ENCODE peak calls at places on chromosome 3, in seven cellular contexts. T is sigmoid colon, H is PC-3, Q is colonic mucosa, R is hepatocyte, N is MM.1S, P is Panc1. W is an unnamed sample. For H3K4me1, the result is how much of the 10 kb centered on the place peaks cover.

GRCh38 chr3:31532587-31533168 is at the start of gene STT3B:
- DNase-seq in T (peak), P (no peak), Q (peak), R (peak), H (peak), N (peak), W (peak)

GRCh38 chr3:22971497-22971896 is 231.6 kb upstream of the UBE2E2 start:
- DNase-seq in T (no peak), H (no peak), P (no peak), Q (no peak), R (no peak), N (no peak), W (no peak)

GRCh38 chr3:30004481-30004880 is 601.9 kb upstream of the TGFBR2 start:
- DNase-seq in N (no peak), Q (no peak), P (no peak), H (no peak), T (no peak), R (no peak), W (no peak)

GRCh38 chr3:77039606-77040553 is at the start of gene ROBO2:
- DNase-seq in N (no peak), Q (peak), H (no peak), R (peak), T (peak), P (no peak), W (peak)

GRCh38 chr3:45596290-45596791 is 1.8 kb downstream of the LIMD1 start:
- DNase-seq in T (no peak), P (no peak), R (no peak), H (peak), Q (peak), N (peak), W (no peak)

GRCh38 chr3:187281191-187281714 is 10.3 kb downstream of the MASP1 start:
- DNase-seq in T (no peak), R (peak), Q (no peak), H (no peak), N (no peak), P (no peak), W (no peak)

GRCh38 chr3:44136421-44136820 is 105.3 kb upstream of the TOPAZ1 start:
- DNase-seq in P (no peak), N (peak), Q (no peak), T (no peak), H (peak), R (peak), W (no peak)

GRCh38 chr3:193832833-193833413 is 239.9 kb downstream of the OPA1 start:
- DNase-seq in R (no peak), Q (no peak), H (no peak), N (no peak), T (no peak), P (no peak), W (no peak)

GRCh38 chr3:30711867-30712266 is 105.5 kb downstream of the TGFBR2 start:
- DNase-seq in Q (no peak), T (no peak), P (no peak), N (no peak), H (no peak), R (no peak), W (no peak)

GRCh38 chr3:39990532-39990931 is 181.1 kb downstream of the MYRIP start:
- DNase-seq in P (peak), N (peak), H (peak), T (no peak), R (peak), Q (peak), W (peak)

GRCh38 chr3:17782751-17783150 is 40.3 kb upstream of the TBC1D5 start:
- DNase-seq in N (peak), Q (no peak), T (no peak), P (no peak), R (no peak), H (no peak), W (no peak)

GRCh38 chr3:158471639-158472294 is 99.2 kb upstream of the MLF1 start:
- DNase-seq in N (no peak), R (peak), T (no peak), Q (no peak), P (peak), H (peak), W (no peak)

GRCh38 chr3:41681479-41681878 is 280.4 kb downstream of the ULK4 start:
- DNase-seq in T (no peak), H (peak), R (peak), N (no peak), Q (no peak), P (no peak), W (no peak)

GRCh38 chr3:140023616-140024530 is 88.9 kb downstream of the CLSTN2 start:
- DNase-seq in T (peak), H (no peak), R (no peak), N (no peak), P (no peak), Q (peak), W (no peak)

GRCh38 chr3:127089487-127090145 is 103.3 kb upstream of the PRR23E start:
- DNase-seq in N (no peak), R (no peak), Q (no peak), T (no peak), P (no peak), H (no peak), W (no peak)

GRCh38 chr3:173865900-173866498 is 468.5 kb downstream of the NLGN1 start:
- DNase-seq in T (no peak), H (no peak), Q (no peak), P (no peak), N (peak), R (no peak), W (no peak)

DNA sequence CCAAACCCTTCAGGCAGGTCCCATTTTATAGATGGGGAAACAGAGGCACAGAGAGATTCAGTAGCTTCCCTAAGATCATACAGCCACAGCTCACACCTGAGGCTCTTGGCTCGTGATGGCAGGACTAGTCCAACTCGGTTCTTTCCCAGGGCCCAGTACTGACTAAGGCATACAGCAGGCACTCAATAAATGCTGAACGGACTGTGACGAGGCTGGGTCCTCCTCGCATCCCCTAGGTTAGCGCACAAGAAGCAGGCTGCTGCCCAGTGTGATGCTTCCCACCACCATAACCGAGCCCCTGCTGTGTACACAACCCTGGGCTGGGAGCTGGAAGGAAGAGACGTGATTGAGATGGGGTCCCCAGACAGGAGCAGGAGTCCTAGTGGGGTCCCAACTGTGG is 24.9 kb downstream of the PLXND1 start:
- DNase-seq in Q (no peak), R (no peak), T (no peak), P (no peak), N (no peak), H (no peak), W (no peak)
- H3K4me1 ChIP-seq in Q (under half), R (under half), T (under half), P (under half), N (under half), H (under half), W (under half)

DNA sequence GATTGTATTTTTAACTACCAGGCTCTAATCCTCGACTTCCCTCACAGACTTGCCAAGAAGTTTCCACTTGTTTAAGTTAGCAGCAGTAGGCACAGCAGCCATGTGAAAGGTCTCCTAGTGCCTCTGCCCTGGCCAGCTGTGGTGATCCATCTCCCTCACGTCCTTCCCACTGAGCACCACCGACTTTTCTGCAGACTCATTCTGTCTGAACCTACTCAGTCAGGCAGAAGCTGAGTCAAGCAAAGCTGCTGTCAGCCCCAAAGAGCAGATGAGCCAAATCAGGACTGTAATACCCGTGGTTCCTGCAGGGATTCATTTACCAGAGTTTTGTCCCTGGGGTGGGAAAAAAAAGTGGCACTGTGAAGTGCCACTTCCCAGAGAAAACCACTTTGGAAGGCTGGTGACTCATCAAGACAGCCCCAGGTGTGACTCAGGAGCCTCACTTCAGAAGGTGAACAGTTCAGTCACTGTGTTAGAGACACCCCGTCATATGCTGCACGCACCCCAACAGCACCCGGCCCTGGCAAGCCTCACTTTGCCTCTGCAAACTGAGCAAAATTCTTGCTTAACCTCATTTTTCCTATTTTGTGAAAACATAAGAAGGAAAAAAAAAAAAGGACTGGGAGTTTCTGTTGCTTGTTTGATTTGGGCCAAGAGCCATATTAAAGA is 76.0 kb downstream of the WWTR1 start:
- DNase-seq in Q (no peak), R (peak), N (no peak), P (peak), H (peak), T (no peak), W (peak)
- H3K4me1 ChIP-seq in Q (under half), R (under half), N (under half), P (half or more), H (half or more), T (half or more), W (under half)

GRCh38 chr3:37243811-37244748 is 69.7 kb upstream of the LRRFIP2 start:
- DNase-seq in P (no peak), Q (peak), N (peak), H (peak), T (peak), R (peak), W (peak)
- H3K4me1 ChIP-seq in P (under half), Q (under half), N (under half), H (under half), T (under half), R (under half), W (under half)

GRCh38 chr3:71521021-71521352 is 62.5 kb downstream of the FOXP1 start:
- DNase-seq in N (no peak), R (no peak), Q (no peak), H (no peak), T (no peak), P (no peak), W (no peak)
- H3K4me1 ChIP-seq in N (under half), R (under half), Q (under half), H (under half), T (under half), P (under half), W (under half)

DNA sequence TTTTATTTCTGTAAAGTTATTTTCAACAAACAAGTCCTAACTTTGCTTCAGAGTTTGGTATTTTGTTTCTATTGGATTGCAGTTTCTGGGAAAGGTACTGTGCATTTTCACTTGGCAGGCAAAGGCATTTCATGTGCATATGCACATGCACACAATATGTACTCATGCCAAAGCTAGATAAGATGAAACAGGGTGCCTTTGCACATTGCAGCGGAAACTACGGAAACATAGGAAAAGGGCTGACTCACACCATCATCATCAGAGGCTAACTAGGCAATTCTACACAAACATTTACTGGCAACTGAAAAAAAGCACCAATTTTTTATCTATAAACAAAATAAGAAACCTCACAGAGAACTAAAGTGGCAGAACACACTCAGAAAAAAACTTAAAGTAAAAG is 550.6 kb upstream of the NECTIN3 start:
- DNase-seq in H (peak), Q (no peak), T (no peak), N (no peak), P (no peak), R (peak), W (no peak)
- H3K4me1 ChIP-seq in H (under half), Q (under half), T (under half), N (under half), P (under half), R (under half), W (under half)

GRCh38 chr3:189728915-189729314 is 97.7 kb downstream of the TP63 start:
- DNase-seq in P (no peak), N (no peak), T (no peak), H (no peak), R (no peak), Q (no peak), W (no peak)

GRCh38 chr3:189724366-189724765 is 93.2 kb downstream of the TP63 start:
- DNase-seq in N (no peak), T (no peak), R (no peak), H (no peak), P (no peak), Q (no peak), W (no peak)

GRCh38 chr3:189726277-189726676 is 95.1 kb downstream of the TP63 start:
- DNase-seq in Q (no peak), N (no peak), H (peak), R (no peak), T (no peak), P (no peak), W (no peak)

GRCh38 chr3:189727191-189727590 is 96.0 kb downstream of the TP63 start:
- DNase-seq in N (no peak), T (no peak), P (no peak), R (no peak), H (no peak), Q (no peak), W (no peak)

DNA sequence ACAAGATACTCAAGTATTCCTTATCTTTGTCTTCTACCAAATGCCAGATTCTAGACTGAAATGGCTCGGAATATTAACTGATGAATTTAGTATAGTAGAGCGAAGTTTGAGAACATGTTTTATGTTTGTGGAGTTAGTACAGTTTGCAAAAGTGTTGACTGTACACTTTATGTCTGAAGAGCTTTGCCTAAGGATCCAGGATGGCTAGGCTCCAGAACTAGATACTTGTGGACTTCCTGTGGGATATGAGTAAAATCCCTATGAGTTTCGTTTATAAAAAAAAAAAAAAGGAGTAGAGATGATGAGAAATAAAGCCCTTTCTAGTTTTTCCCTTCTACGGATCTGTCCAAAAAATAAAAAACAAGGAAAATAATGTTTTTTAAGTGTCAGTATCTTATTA is 96.7 kb downstream of the TP63 start:
- DNase-seq in T (no peak), P (no peak), Q (no peak), H (peak), N (no peak), R (no peak), W (no peak)
- H3K4me1 ChIP-seq in T (under half), P (under half), Q (under half), H (under half), N (under half), R (under half), W (under half)

W was measured in small intestine.